ENCODE peak calls at places on chromosomes 3 and 15, in five cellular contexts. P, V, D, I and G are unnamed samples.

GRCh38 chr3:52443791-52444687 is 864 bp downstream of the SEMA3G start:
- DNase-seq in P (no peak), V (no peak), D (no peak), I (no peak), G (no peak)

GRCh38 chr15:25775317-25775912 is 87.7 kb downstream of the ATP10A start:
- DNase-seq in P (peak), V (peak), D (no peak), I (peak), G (no peak)

GRCh38 chr3:90080988-90081387 is 973.6 kb downstream of the EPHA3 start:
- DNase-seq in P (no peak), V (no peak), D (no peak), I (no peak), G (no peak)

GRCh38 chr15:47718474-47719440 is 1.5 kb downstream of the SEMA6D start:
- DNase-seq in P (no peak), V (peak), D (no peak), I (peak), G (peak)

GRCh38 chr3:69828817-69829216 is 89.6 kb downstream of the MITF start:
- DNase-seq in P (no peak), V (no peak), D (no peak), I (no peak), G (no peak)

GRCh38 chr3:56131976-56132590 is 336.2 kb downstream of the ERC2 start:
- DNase-seq in P (peak), V (no peak), D (peak), I (no peak), G (no peak)

GRCh38 chr3:123633530-123633929 is 48.7 kb upstream of the HACD2 start:
- DNase-seq in P (peak), V (no peak), D (no peak), I (no peak), G (no peak)

GRCh38 chr3:152737021-152737908 is 97.7 kb upstream of the P2RY1 start:
- DNase-seq in P (no peak), V (no peak), D (no peak), I (no peak), G (no peak)

GRCh38 chr15:70605606-70606410 is 157.6 kb downstream of the UACA start:
- DNase-seq in P (peak), V (peak), D (no peak), I (no peak), G (peak)

GRCh38 chr15:58608129-58608590 is 141.3 kb downstream of the ADAM10 start:
- DNase-seq in P (no peak), V (no peak), D (no peak), I (no peak), G (no peak)

GRCh38 chr15:48671381-48672022 is 26.0 kb upstream of the FBN1 start:
- DNase-seq in P (no peak), V (no peak), D (no peak), I (no peak), G (no peak)

GRCh38 chr15:68279218-68279533 is 1.6 kb downstream of the FEM1B start:
- DNase-seq in P (no peak), V (no peak), D (no peak), I (no peak), G (no peak)

GRCh38 chr3:114092151-114093000 is 35.8 kb downstream of the QTRT2 start:
- DNase-seq in P (no peak), V (no peak), D (no peak), I (no peak), G (no peak)

GRCh38 chr3:29914861-29915524 is 634.1 kb downstream of the RBMS3 start:
- DNase-seq in P (no peak), V (no peak), D (no peak), I (no peak), G (no peak)

GRCh38 chr3:73603771-73604171 is 21.0 kb downstream of the PDZRN3 start:
- DNase-seq in P (no peak), V (no peak), D (no peak), I (no peak), G (no peak)
- TF ChIP-seq POLR2AphosphoS5 in P (no peak), V (peak), D (no peak), I (no peak), G (no peak)

GRCh38 chr3:197376735-197377555 is 78.5 kb upstream of the DLG1 start:
- DNase-seq in P (no peak), V (no peak), D (no peak), I (no peak), G (no peak)
- TF ChIP-seq POLR2A in P (no peak), V (no peak), D (no peak), I (no peak), G (no peak)

GRCh38 chr3:9080165-9080564 is 116.9 kb upstream of the RAD18 start:
- DNase-seq in P (no peak), V (no peak), D (no peak), I (no peak), G (no peak)

GRCh38 chr3:9081201-9081818 is 118.0 kb upstream of the RAD18 start:
- DNase-seq in P (no peak), V (no peak), D (no peak), I (no peak), G (no peak)

GRCh38 chr3:9076985-9077384 is 113.7 kb upstream of the RAD18 start:
- DNase-seq in P (no peak), V (no peak), D (no peak), I (no peak), G (no peak)

GRCh38 chr3:9079674-9080073 is 116.4 kb upstream of the RAD18 start:
- DNase-seq in P (no peak), V (no peak), D (no peak), I (no peak), G (no peak)

GRCh38 chr3:9078561-9079240 is 115.4 kb upstream of the RAD18 start:
- DNase-seq in P (peak), V (no peak), D (no peak), I (no peak), G (no peak)
- TF ChIP-seq CTCF in P (peak), V (no peak), D (no peak), I (no peak), G (no peak)

GRCh38 chr3:149603126-149604074 is 54.4 kb downstream of the WWTR1 start:
- DNase-seq in P (no peak), V (no peak), D (no peak), I (no peak), G (no peak)
- TF ChIP-seq POLR2AphosphoS5 in P (no peak), V (no peak), D (no peak), I (no peak), G (no peak)

DNA sequence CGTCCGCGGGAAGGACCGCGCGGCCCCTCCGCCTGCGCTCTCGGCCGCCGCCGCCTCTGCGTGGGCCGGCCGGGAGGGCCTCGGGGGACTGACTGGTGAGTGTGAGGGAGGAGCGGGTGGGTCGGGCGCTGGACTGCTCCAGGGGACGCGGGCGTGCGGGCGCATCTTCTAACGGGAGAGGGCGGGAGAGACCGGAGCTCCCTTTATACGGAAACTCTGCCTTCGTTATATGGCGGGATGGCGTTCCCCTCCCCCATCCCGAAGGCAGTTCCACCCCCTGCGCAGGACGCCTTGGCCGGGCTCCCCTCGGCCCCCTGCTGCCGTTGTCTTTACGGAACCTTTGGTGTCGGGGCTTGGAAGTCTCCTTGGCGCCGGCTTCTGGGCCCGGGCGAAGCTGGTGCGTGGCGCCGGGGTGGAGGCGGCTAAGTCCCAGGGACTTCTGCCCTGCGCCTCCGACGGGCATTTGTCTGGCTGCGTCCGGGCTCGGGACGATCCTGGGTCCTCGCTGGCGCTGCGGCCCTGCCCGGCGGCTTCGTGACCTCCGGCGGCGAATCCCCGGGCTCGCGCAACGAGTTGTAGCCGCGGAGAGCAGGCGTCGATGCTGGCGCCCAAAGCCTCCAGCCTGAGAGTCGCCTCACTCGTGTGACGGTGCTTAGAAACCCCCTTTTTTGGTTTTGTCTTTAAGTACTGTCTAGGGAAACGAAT is 518 bp downstream of the ZNF639 start:
- DNase-seq in P (peak), V (peak), D (peak), I (peak), G (peak)
- TF ChIP-seq POLR2A in P (no peak), V (peak), D (no peak), I (peak), G (no peak)

DNA sequence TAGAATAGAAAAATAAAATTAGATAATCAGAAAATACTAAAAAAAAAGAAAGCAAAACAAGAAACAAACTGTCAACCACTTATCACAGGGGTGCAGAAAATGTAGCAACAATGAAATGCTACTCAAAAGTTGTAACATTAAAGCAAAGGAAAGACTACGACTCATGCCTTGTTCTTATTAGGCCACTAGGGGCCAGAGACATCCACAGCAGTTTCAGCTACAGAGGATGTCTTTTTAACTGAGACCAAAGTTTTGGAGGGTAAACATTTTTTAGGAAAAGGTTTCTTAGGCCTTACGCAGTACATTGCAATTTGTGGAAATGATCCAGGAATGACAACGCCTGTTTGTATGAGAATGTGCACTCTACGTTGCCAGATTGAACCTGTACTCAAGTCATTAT is 15.4 kb upstream of the CADM2 start:
- DNase-seq in P (no peak), V (no peak), D (no peak), I (no peak), G (no peak)
- TF ChIP-seq CTCF in P (no peak), V (no peak), D (no peak), I (no peak), G (no peak)

GRCh38 chr3:49131040-49131439 is 1.8 kb downstream of the LAMB2 start:
- DNase-seq in P (no peak), V (no peak), D (no peak), I (no peak), G (no peak)

GRCh38 chr3:49133226-49133951 is 539 bp upstream of the LAMB2 start:
- DNase-seq in P (peak), V (peak), D (peak), I (peak), G (peak)

GRCh38 chr3:49132073-49132436 is 795 bp downstream of the LAMB2 start:
- DNase-seq in P (no peak), V (no peak), D (no peak), I (no peak), G (no peak)

GRCh38 chr3:49131576-49131975 is 1.3 kb downstream of the LAMB2 start:
- DNase-seq in P (no peak), V (no peak), D (no peak), I (no peak), G (no peak)

DNA sequence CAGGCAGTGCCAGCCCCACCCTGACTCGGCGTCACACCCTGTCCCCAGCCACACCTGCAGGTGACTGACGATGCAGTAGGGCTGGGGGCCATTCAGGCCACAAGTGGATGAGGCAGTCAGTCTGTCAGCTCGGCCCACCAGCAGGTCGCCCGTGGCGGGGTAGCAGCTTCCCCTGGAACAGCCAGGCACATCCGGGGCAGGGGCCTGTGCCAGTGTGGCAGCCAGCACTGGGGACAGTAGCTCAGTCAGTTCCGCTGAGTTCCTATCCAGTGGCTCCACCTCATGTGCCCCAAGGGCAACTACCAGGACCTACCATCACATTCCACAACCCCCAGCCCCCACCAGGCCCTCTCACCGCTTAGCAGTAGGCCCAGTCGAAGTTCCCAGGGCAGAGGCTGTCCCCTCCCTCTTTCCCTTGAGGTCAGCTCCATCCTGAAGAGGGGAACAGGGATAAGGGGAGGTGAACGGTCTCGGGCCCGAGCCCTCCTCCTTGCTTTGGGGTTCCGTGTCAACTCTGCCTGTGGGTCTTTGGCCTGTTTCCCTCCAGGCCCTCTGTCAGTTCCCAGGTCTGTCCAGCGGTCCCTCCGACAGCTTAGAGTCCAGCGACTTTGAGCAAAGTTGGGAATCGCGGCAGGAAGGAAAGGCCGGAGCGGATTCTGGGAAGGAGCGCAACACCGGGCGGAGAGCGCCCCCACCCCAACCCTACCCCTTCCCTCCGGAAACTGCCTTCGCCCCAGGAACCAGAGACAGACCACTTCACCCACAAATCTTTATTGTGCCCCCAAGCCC is at the start of gene LAMB2:
- DNase-seq in P (peak), V (peak), D (peak), I (peak), G (peak)
- TF ChIP-seq POLR2AphosphoS5 in P (peak), V (peak), D (peak), I (no peak), G (peak)

GRCh38 chr15:60397772-60398445 is at the start of gene ANXA2:
- DNase-seq in P (no peak), V (peak), D (peak), I (peak), G (peak)
- TF ChIP-seq POLR2A in P (no peak), V (peak), D (peak), I (no peak), G (peak)

GRCh38 chr3:184354121-184354728 is 7.2 kb downstream of the CLCN2 start:
- DNase-seq in P (peak), V (peak), D (no peak), I (peak), G (peak)
- TF ChIP-seq CTCF in P (peak), V (peak), D (no peak), I (no peak), G (peak)

GRCh38 chr3:186784820-186785516 is 1.6 kb downstream of the EIF4A2 start:
- DNase-seq in P (no peak), V (no peak), D (no peak), I (no peak), G (no peak)
- TF ChIP-seq POLR2AphosphoS5 in P (peak), V (no peak), D (no peak), I (peak), G (no peak)